ENCODE peak calls at places on chromosomes 16 and 17, in ten cellular contexts. X, E, A, D, I, W, N, U, H and G are unnamed samples.

GRCh38 chr16:66881560-66881959 is 1.2 kb downstream of the PDP2 start:
- DNase-seq in X (no peak), E (no peak), A (no peak), D (no peak), I (no peak), W (no peak), N (no peak), U (no peak), H (no peak), G (no peak)

GRCh38 chr16:11691235-11691634 is 23.0 kb downstream of the SNN start:
- DNase-seq in X (no peak), E (no peak), A (no peak), D (no peak), I (no peak), W (no peak), N (no peak), U (no peak), H (no peak), G (no peak)

GRCh38 chr17:82497483-82498405 is 21.8 kb upstream of the FOXK2 start:
- DNase-seq in X (peak), E (no peak), A (peak), D (peak), I (peak), W (no peak), N (peak), U (peak), H (peak), G (no peak)

GRCh38 chr16:50548659-50549560 is 714 bp downstream of the NKD1 start:
- DNase-seq in X (peak), E (no peak), A (no peak), D (peak), I (peak), W (no peak), N (no peak), U (peak), H (no peak), G (no peak)

GRCh38 chr17:81685108-81685507 is 1.3 kb downstream of the HGS start:
- DNase-seq in X (peak), E (no peak), A (peak), D (no peak), I (no peak), W (no peak), N (no peak), U (peak), H (peak), G (peak)

GRCh38 chr16:6803171-6803570 is 529.5 kb upstream of the RBFOX1 start:
- DNase-seq in X (no peak), E (no peak), A (no peak), D (no peak), I (no peak), W (no peak), N (no peak), U (no peak), H (no peak), G (no peak)

GRCh38 chr16:19505600-19506303 is 16.1 kb downstream of the GDE1 start:
- DNase-seq in X (peak), E (no peak), A (peak), D (no peak), I (no peak), W (no peak), N (no peak), U (peak), H (peak), G (no peak)

GRCh38 chr16:88807142-88807625 is 3.6 kb downstream of the CDT1 start:
- DNase-seq in X (no peak), E (no peak), A (no peak), D (peak), I (no peak), W (no peak), N (no peak), U (no peak), H (no peak), G (no peak)

GRCh38 chr16:19213885-19214284 is 45.8 kb downstream of the SYT17 start:
- DNase-seq in X (no peak), E (peak), A (no peak), D (no peak), I (no peak), W (no peak), N (no peak), U (no peak), H (no peak), G (no peak)

GRCh38 chr17:35161281-35161761 is 13.7 kb downstream of the UNC45B start:
- DNase-seq in X (no peak), E (no peak), A (no peak), D (no peak), I (no peak), W (no peak), N (peak), U (no peak), H (no peak), G (no peak)

GRCh38 chr16:27429981-27430441 is 28.0 kb downstream of the IL21R start:
- DNase-seq in X (no peak), E (no peak), A (no peak), D (peak), I (no peak), W (no peak), N (no peak), U (no peak), H (no peak), G (no peak)

GRCh38 chr16:10349851-10350250 is 36.0 kb upstream of the ATF7IP2 start:
- DNase-seq in X (no peak), E (no peak), A (no peak), D (no peak), I (no peak), W (no peak), N (no peak), U (no peak), H (no peak), G (no peak)

GRCh38 chr16:50985733-50986132 is 165.3 kb downstream of the SALL1 start:
- DNase-seq in X (no peak), E (no peak), A (no peak), D (no peak), I (no peak), W (no peak), N (no peak), U (no peak), H (no peak), G (no peak)

GRCh38 chr16:67917852-67918236 is 13.8 kb downstream of the CTRL start:
- DNase-seq in X (no peak), E (peak), A (peak), D (no peak), I (no peak), W (peak), N (no peak), U (peak), H (peak), G (peak)

GRCh38 chr17:82157046-82158035 is 55.3 kb downstream of the CCDC57 start:
- DNase-seq in X (no peak), E (no peak), A (no peak), D (no peak), I (no peak), W (no peak), N (no peak), U (no peak), H (no peak), G (no peak)

GRCh38 chr17:66964930-66965800 is 658 bp downstream of the CACNG4 start:
- DNase-seq in X (no peak), E (no peak), A (no peak), D (no peak), I (peak), W (no peak), N (no peak), U (no peak), H (no peak), G (no peak)

GRCh38 chr16:28011223-28011622 is 52.3 kb downstream of the GSG1L start:
- DNase-seq in X (no peak), E (no peak), A (no peak), D (no peak), I (no peak), W (no peak), N (no peak), U (no peak), H (no peak), G (no peak)

GRCh38 chr17:74369221-74369620 is 1.9 kb downstream of the GPR142 start:
- DNase-seq in X (no peak), E (no peak), A (no peak), D (peak), I (peak), W (no peak), N (peak), U (no peak), H (no peak), G (no peak)

GRCh38 chr17:2357931-2358434 is 20.7 kb downstream of the SGSM2 start:
- DNase-seq in X (no peak), E (no peak), A (no peak), D (no peak), I (no peak), W (no peak), N (no peak), U (no peak), H (no peak), G (no peak)

GRCh38 chr17:27199948-27200347 is 94.0 kb upstream of the WSB1 start:
- DNase-seq in X (peak), E (no peak), A (peak), D (no peak), I (no peak), W (no peak), N (no peak), U (peak), H (no peak), G (no peak)

GRCh38 chr16:79434097-79434496 is 166.4 kb downstream of the MAF start:
- DNase-seq in X (no peak), E (no peak), A (no peak), D (no peak), I (no peak), W (no peak), N (no peak), U (no peak), H (no peak), G (no peak)

GRCh38 chr16:85605912-85606841 is 6.9 kb upstream of the GSE1 start:
- DNase-seq in X (no peak), E (no peak), A (no peak), D (no peak), I (peak), W (no peak), N (no peak), U (no peak), H (no peak), G (no peak)
- H3K27ac ChIP-seq in X (no peak), E (no peak), A (no peak), D (no peak), I (peak), W (peak), N (no peak), U (no peak), H (no peak), G (no peak)

GRCh38 chr16:57630402-57630787 is 2.0 kb downstream of the ADGRG1 start:
- DNase-seq in X (no peak), E (no peak), A (no peak), D (no peak), I (no peak), W (no peak), N (no peak), U (no peak), H (no peak), G (no peak)

GRCh38 chr16:57628782-57629181 is 352 bp downstream of the ADGRG1 start:
- DNase-seq in X (no peak), E (no peak), A (no peak), D (no peak), I (no peak), W (no peak), N (no peak), U (no peak), H (no peak), G (no peak)

GRCh38 chr16:57628008-57628781 is at the start of gene ADGRG1:
- DNase-seq in X (peak), E (peak), A (peak), D (no peak), I (peak), W (peak), N (no peak), U (peak), H (peak), G (peak)

GRCh38 chr16:57630931-57631845 is 2.8 kb downstream of the ADGRG1 start:
- DNase-seq in X (no peak), E (no peak), A (no peak), D (no peak), I (no peak), W (no peak), N (no peak), U (no peak), H (no peak), G (no peak)

DNA sequence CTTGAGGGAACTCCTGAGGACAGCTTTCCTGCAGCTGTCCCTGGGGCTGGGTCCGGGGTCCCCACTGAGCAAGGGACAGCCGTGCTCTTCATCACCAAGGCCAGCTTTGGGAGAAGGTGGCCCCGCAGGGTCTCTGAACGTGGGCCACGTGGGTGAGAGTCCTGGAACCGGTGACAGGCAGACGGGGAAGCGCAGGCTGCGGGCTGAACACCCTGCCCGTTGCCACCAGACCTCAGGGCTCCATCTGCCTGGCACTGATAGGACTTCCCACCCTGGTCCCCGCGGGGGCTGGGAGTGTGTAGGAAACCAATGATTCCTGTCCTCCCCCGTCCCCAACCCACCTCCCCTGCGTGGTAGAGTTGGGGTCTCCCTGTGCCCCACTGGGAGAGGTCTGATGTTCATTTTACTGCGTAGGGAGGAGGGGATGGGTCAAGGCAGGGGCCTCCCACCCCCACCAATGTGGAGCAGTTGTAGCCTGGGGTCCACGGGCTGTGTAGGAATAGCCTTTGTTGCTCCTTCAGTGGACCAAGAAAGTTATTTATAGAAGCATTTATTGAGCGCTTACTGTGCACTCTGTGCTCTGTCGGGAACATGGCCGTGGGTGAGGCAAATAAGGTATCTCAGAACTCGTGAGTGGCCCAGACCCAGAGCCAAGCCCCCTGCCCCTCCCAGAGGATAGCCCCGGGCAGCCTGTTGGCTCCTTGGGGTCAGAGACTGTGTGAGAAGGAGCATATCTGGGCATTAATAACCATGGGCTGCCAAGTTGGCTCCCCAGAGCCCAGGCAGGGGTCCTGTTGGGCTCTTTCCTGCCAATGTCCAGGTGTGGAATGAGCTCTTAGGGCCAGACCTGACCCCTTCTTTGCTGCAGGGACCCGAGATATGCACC is 1.3 kb downstream of the ADGRG1 start:
- DNase-seq in X (no peak), E (no peak), A (no peak), D (no peak), I (no peak), W (no peak), N (no peak), U (no peak), H (no peak), G (no peak)
- H3K27ac ChIP-seq in X (peak), E (no peak), A (no peak), D (no peak), I (no peak), W (peak), N (no peak), U (no peak), H (no peak), G (no peak)

GRCh38 chr17:29533976-29534375 is 32.9 kb downstream of the ABHD15 start:
- DNase-seq in X (no peak), E (no peak), A (no peak), D (no peak), I (no peak), W (no peak), N (no peak), U (no peak), H (no peak), G (no peak)
- H3K27ac ChIP-seq in X (no peak), E (no peak), A (no peak), D (no peak), I (no peak), W (no peak), N (no peak), U (no peak), H (no peak), G (no peak)

GRCh38 chr17:17050346-17051345 is 8.4 kb downstream of the MPRIP start:
- DNase-seq in X (no peak), E (no peak), A (no peak), D (peak), I (no peak), W (no peak), N (no peak), U (no peak), H (no peak), G (no peak)
- H3K27ac ChIP-seq in X (no peak), E (no peak), A (no peak), D (no peak), I (no peak), W (no peak), N (no peak), U (peak), H (no peak), G (peak)

GRCh38 chr17:7851438-7852261 is 3.2 kb upstream of the TMEM88 start:
- DNase-seq in X (peak), E (no peak), A (peak), D (peak), I (peak), W (no peak), N (peak), U (peak), H (peak), G (no peak)
- H3K27ac ChIP-seq in X (no peak), E (peak), A (no peak), D (peak), I (no peak), W (no peak), N (peak), U (no peak), H (no peak), G (no peak)

GRCh38 chr17:77403854-77404253 is 263.1 kb downstream of the SEC14L1 start:
- DNase-seq in X (no peak), E (no peak), A (no peak), D (no peak), I (no peak), W (no peak), N (no peak), U (no peak), H (no peak), G (no peak)

GRCh38 chr17:77405867-77406513 is 265.2 kb downstream of the SEC14L1 start:
- DNase-seq in X (no peak), E (no peak), A (no peak), D (no peak), I (no peak), W (no peak), N (no peak), U (no peak), H (no peak), G (no peak)

GRCh38 chr17:77402159-77402731 is 261.5 kb downstream of the SEC14L1 start:
- DNase-seq in X (no peak), E (no peak), A (no peak), D (no peak), I (no peak), W (no peak), N (no peak), U (no peak), H (no peak), G (no peak)

GRCh38 chr17:77407321-77408277 is 266.8 kb downstream of the SEC14L1 start:
- DNase-seq in X (no peak), E (no peak), A (no peak), D (no peak), I (no peak), W (no peak), N (no peak), U (peak), H (no peak), G (no peak)

GRCh38 chr17:77404812-77405581 is 264.2 kb downstream of the SEC14L1 start:
- DNase-seq in X (peak), E (no peak), A (peak), D (peak), I (peak), W (peak), N (peak), U (peak), H (peak), G (no peak)
- H3K27ac ChIP-seq in X (peak), E (no peak), A (peak), D (peak), I (no peak), W (peak), N (peak), U (peak), H (peak), G (peak)

DNA sequence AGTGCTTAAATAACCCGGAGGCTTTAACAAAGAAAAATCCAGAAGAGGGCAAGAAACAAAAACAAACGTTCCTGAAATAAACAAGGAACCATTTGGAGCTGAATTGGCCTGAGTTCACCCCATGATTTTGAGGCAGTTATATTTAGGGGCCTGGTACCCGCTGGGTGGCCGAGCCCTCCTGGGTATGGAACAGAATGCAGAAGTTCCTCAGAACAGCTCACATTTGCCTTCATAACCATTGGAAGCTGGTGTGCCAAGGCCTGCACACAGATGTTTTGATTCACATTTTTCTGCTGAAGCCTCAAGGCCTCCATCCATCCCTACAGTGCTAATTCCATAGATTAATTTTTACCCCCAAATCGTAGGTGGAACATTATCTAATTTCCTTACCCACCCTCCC is 3.3 kb upstream of the ZFHX3 start:
- DNase-seq in X (no peak), E (no peak), A (peak), D (no peak), I (no peak), W (no peak), N (no peak), U (no peak), H (no peak), G (no peak)
- H3K27ac ChIP-seq in X (no peak), E (no peak), A (peak), D (no peak), I (peak), W (peak), N (no peak), U (no peak), H (peak), G (peak)

DNA sequence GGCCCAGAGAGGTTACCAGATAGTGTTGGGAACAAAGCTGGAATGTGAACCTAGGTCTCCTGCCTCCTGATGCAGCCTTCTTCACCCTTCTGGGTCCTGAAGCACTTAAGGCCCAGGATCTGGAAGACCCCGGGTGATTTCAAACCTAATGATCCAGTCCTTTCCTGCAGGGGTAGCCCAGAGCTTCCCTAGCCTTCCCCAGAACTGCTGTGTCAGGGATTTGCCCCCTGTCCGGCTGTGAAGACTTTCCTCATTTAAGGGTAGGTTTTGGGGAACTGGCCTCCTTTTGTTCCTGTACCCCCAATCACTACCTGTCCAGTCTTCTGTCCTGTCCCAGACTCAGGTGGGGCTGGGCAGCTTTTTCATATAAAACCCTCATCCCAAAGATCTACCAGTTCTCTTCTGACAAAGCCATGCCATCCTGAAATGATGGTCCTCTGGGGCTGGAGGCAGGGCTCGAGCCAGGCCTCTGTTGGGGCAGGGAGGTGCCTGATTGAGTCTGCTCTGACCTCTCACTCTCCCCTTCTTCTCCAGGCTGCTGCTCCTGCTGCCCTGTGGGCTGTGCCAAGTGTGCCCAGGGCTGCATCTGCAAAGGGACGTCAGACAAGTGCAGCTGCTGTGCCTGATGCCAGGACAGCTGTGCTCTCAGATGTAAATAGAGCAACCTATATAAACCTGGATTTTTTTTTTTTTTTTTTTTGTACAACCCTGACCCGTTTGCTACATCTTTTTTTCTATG is 1.3 kb downstream of the MT1X start:
- DNase-seq in X (no peak), E (no peak), A (no peak), D (no peak), I (peak), W (no peak), N (no peak), U (no peak), H (no peak), G (no peak)
- H3K27ac ChIP-seq in X (no peak), E (no peak), A (no peak), D (no peak), I (peak), W (no peak), N (no peak), U (no peak), H (no peak), G (peak)